ENCODE peak calls at places on chromosomes 16 and 17, in nine cellular contexts. N is ACHN; Z is activated T-cell treated with anti-CD3 and anti-CD28 coated beads, Interleukin-2, amount 50 U/mL, for 72 hours; A is HFFc6; W is kidney; J is fibroblast of the aortic adventitia; R is epithelial cell of proximal tubule; I is WERI-Rb-1; Y is iPS-NIHi11. T is an unnamed sample.

GRCh38 chr17:41738801-41739112 is 4.3 kb upstream of the HAP1 start:
- DNase-seq in N (no peak), Z (no peak), A (no peak), W (no peak), J (no peak), R (no peak), I (no peak), Y (no peak), T (no peak)

GRCh38 chr16:88941933-88942909 is 34.8 kb downstream of the CBFA2T3 start:
- DNase-seq in N (peak; percentile 17), Z (peak; percentile 76), A (no peak), W (no peak), J (no peak), R (no peak), I (peak; percentile 52), Y (peak; percentile 97), T (no peak)

GRCh38 chr17:42980766-42981397 is 517 bp downstream of the RUNDC1 start:
- DNase-seq in N (peak; percentile 63), Z (peak; percentile 76), A (peak; percentile 43), W (peak; percentile 78), J (peak; percentile 39), R (no peak), I (peak; percentile 71), Y (peak; percentile 85), T (peak; percentile 46)

GRCh38 chr17:81734405-81735055 is 22.4 kb downstream of the SLC25A10 start:
- DNase-seq in N (no peak), Z (no peak), A (no peak), W (peak; percentile 85), J (no peak), R (no peak), I (no peak), Y (no peak), T (no peak)

GRCh38 chr16:19005561-19006445 is 22.1 kb downstream of the TMC7 start:
- DNase-seq in N (no peak), Z (no peak), A (no peak), W (no peak), J (peak; percentile 44), R (no peak), I (no peak), Y (peak; percentile 61), T (peak; percentile 93)

GRCh38 chr16:48279199-48279598 is 31.9 kb upstream of the ABCC11 start:
- DNase-seq in N (no peak), Z (no peak), A (no peak), W (no peak), J (no peak), R (no peak), I (no peak), Y (no peak), T (no peak)

GRCh38 chr17:74471341-74471740 is 4.9 kb downstream of the CD300A start:
- DNase-seq in N (no peak), Z (no peak), A (no peak), W (no peak), J (no peak), R (no peak), I (no peak), Y (no peak), T (no peak)

GRCh38 chr16:2584742-2585650 is 47.2 kb downstream of the PDPK1 start:
- DNase-seq in N (no peak), Z (no peak), A (no peak), W (peak; percentile 66), J (no peak), R (no peak), I (no peak), Y (no peak), T (no peak)

GRCh38 chr17:68182940-68183551 is 64.8 kb upstream of the AMZ2 start:
- DNase-seq in N (no peak), Z (peak; percentile 64), A (no peak), W (no peak), J (no peak), R (no peak), I (no peak), Y (peak; percentile 36), T (no peak)

GRCh38 chr16:80751167-80751566 is 53.2 kb downstream of the CDYL2 start:
- DNase-seq in N (no peak), Z (no peak), A (peak; percentile 43), W (no peak), J (peak; percentile 75), R (no peak), I (no peak), Y (no peak), T (no peak)

GRCh38 chr16:85387171-85387507 is 226.0 kb upstream of the GSE1 start:
- DNase-seq in N (no peak), Z (no peak), A (no peak), W (peak; percentile 64), J (no peak), R (no peak), I (peak; percentile 0), Y (no peak), T (no peak)

GRCh38 chr16:81567987-81568748 is 123.6 kb downstream of the CMIP start:
- DNase-seq in N (peak; percentile 81), Z (peak; percentile 58), A (peak; percentile 76), W (peak; percentile 78), J (peak; percentile 64), R (peak; percentile 36), I (no peak), Y (no peak), T (peak; percentile 94)

GRCh38 chr16:71902656-71903365 is 7.5 kb downstream of the IST1 start:
- DNase-seq in N (no peak), Z (no peak), A (no peak), W (no peak), J (no peak), R (no peak), I (no peak), Y (no peak), T (no peak)

GRCh38 chr17:82244413-82245140 is 15.7 kb downstream of the SLC16A3 start:
- DNase-seq in N (peak; percentile 25), Z (peak; percentile 41), A (peak; percentile 51), W (peak; percentile 73), J (peak; percentile 47), R (no peak), I (no peak), Y (no peak), T (no peak)

GRCh38 chr16:88317619-88317977 is 65.2 kb upstream of the ZNF469 start:
- DNase-seq in N (no peak), Z (no peak), A (peak; percentile 62), W (no peak), J (peak; percentile 88), R (no peak), I (no peak), Y (no peak), T (peak; percentile 92)

GRCh38 chr17:61617261-61617660 is 26.2 kb upstream of the NACA2 start:
- DNase-seq in N (no peak), Z (no peak), A (no peak), W (no peak), J (peak; percentile 19), R (no peak), I (no peak), Y (no peak), T (no peak)

GRCh38 chr16:27240948-27241531 is 27.5 kb downstream of the NSMCE1 start:
- DNase-seq in N (peak; percentile 48), Z (no peak), A (peak; percentile 81), W (peak; percentile 87), J (peak; percentile 56), R (no peak), I (no peak), Y (no peak), T (peak; percentile 73)

GRCh38 chr17:59753522-59754467 is 46.3 kb downstream of the VMP1 start:
- DNase-seq in N (peak; percentile 95), Z (peak; percentile 50), A (peak; percentile 84), W (no peak), J (peak; percentile 96), R (no peak), I (no peak), Y (peak; percentile 78), T (peak; percentile 85)

GRCh38 chr16:66752958-66753357 is 1.5 kb upstream of the DYNC1LI2 start:
- DNase-seq in N (no peak), Z (no peak), A (no peak), W (no peak), J (no peak), R (no peak), I (no peak), Y (no peak), T (no peak)

GRCh38 chr16:83785455-83785854 is 22.3 kb upstream of the HSBP1 start:
- DNase-seq in N (no peak), Z (no peak), A (no peak), W (no peak), J (no peak), R (no peak), I (no peak), Y (no peak), T (no peak)

GRCh38 chr16:87325480-87325879 is 8.3 kb upstream of the C16orf95 start:
- DNase-seq in N (peak; percentile 12), Z (no peak), A (no peak), W (peak; percentile 51), J (no peak), R (no peak), I (no peak), Y (no peak), T (no peak)

GRCh38 chr17:80720624-80721577 is 176.3 kb downstream of the RPTOR start:
- DNase-seq in N (peak; percentile 87), Z (peak; percentile 66), A (no peak), W (peak; percentile 73), J (peak; percentile 18), R (peak; percentile 57), I (no peak), Y (no peak), T (peak; percentile 81)

GRCh38 chr16:4049031-4049430 is 67.2 kb downstream of the ADCY9 start:
- DNase-seq in N (no peak), Z (no peak), A (no peak), W (no peak), J (no peak), R (no peak), I (no peak), Y (no peak), T (no peak)